ENCODE peak calls at places on chromosome 19, in eight cellular contexts. R is hippocampal formation, I is COLO829, N is body of pancreas, Z is ELF-1, Y is foreskin fibroblast, K is HTR-8/SVneo, E is upper lobe of right lung. F is an unnamed sample.

GRCh38 chr19:9043524-9043923 is 33.3 kb upstream of the MUC16 start:
- DNase-seq in K (no peak), Y (no peak), I (no peak), E (no peak), N (no peak), R (no peak), Z (no peak), F (no peak)

GRCh38 chr19:3463039-3463958 is 17.0 kb downstream of the SMIM24 start:
- DNase-seq in E (no peak), K (no peak), R (no peak), I (no peak), Z (no peak), Y (no peak), N (no peak), F (no peak)

GRCh38 chr19:37304190-37304883 is 66.6 kb upstream of the ZNF527 start:
- DNase-seq in E (no peak), Z (no peak), R (no peak), I (no peak), N (peak; percentile 66), K (no peak), Y (no peak), F (peak; percentile 84)

GRCh38 chr19:7088999-7089398 is 19.5 kb downstream of the ZNF557 start:
- DNase-seq in I (no peak), Z (no peak), K (no peak), N (no peak), R (no peak), Y (no peak), E (no peak), F (no peak)

GRCh38 chr19:48866692-48867091 is 1.7 kb downstream of the PLEKHA4 start:
- DNase-seq in Y (no peak), E (no peak), Z (no peak), N (no peak), I (peak; percentile 13), K (no peak), R (no peak), F (no peak)

GRCh38 chr19:10685210-10685609 is 16.0 kb upstream of the QTRT1 start:
- DNase-seq in R (peak; percentile 15), E (no peak), Z (no peak), N (no peak), Y (no peak), I (no peak), K (no peak), F (no peak)

GRCh38 chr19:6811378-6811777 is 38.9 kb downstream of the VAV1 start:
- DNase-seq in E (no peak), N (no peak), Z (no peak), R (no peak), K (no peak), I (no peak), Y (no peak), F (no peak)

GRCh38 chr19:3984908-3985642 is at the start of gene EEF2:
- DNase-seq in E (peak; percentile 93), N (peak; percentile 95), K (peak; percentile 76), Y (peak; percentile 84), I (peak; percentile 95), R (peak; percentile 90), Z (peak; percentile 92), F (peak; percentile 97)

GRCh38 chr19:13033819-13034611 is 38.7 kb downstream of the NFIX start:
- DNase-seq in K (peak; percentile 64), Z (peak; percentile 76), E (peak; percentile 87), R (no peak), N (peak; percentile 93), Y (no peak), I (peak; percentile 47), F (peak; percentile 89)

GRCh38 chr19:45919678-45920077 is 5.1 kb upstream of the NANOS2 start:
- DNase-seq in I (no peak), R (peak; percentile 63), E (no peak), Z (no peak), Y (no peak), K (no peak), N (no peak), F (no peak)

GRCh38 chr19:50844296-50844935 is 10.3 kb upstream of the KLK3 start:
- DNase-seq in R (no peak), Z (peak; percentile 74), E (no peak), K (no peak), I (no peak), Y (no peak), N (no peak), F (no peak)

GRCh38 chr19:38394488-38394887 is 6.0 kb downstream of the SPRED3 start:
- DNase-seq in R (no peak), Y (peak; percentile 50), N (no peak), E (no peak), Z (peak; percentile 95), K (no peak), I (no peak), F (no peak)

GRCh38 chr19:343941-344624 is 513 bp downstream of the MIER2 start:
- DNase-seq in N (no peak), Z (peak; percentile 20), Y (no peak), I (no peak), K (peak; percentile 69), E (no peak), R (no peak), F (peak; percentile 82)

GRCh38 chr19:46728693-46729339 is 11.9 kb upstream of the PRKD2 start:
- DNase-seq in N (peak; percentile 73), R (peak; percentile 17), Y (no peak), K (peak; percentile 54), E (peak; percentile 88), Z (peak; percentile 83), I (no peak), F (peak; percentile 94)

GRCh38 chr19:45059258-45059965 is 16.9 kb downstream of the ZNF296 start:
- DNase-seq in I (peak; percentile 72), Z (peak; percentile 91), Y (peak; percentile 51), E (peak; percentile 77), N (peak; percentile 71), K (peak; percentile 78), R (peak; percentile 52), F (peak; percentile 91)

GRCh38 chr19:41366089-41366488 is 2.1 kb upstream of the B9D2 start:
- DNase-seq in Z (no peak), Y (no peak), E (no peak), N (no peak), K (peak; percentile 12), I (no peak), R (no peak), F (no peak)

GRCh38 chr19:18321729-18322091 is 1.2 kb downstream of the LSM4 start:
- DNase-seq in K (no peak), R (no peak), E (no peak), Y (no peak), N (no peak), Z (peak; percentile 75), I (no peak), F (no peak)

GRCh38 chr19:16645140-16645539 is 14.8 kb downstream of the SMIM7 start:
- DNase-seq in Y (no peak), K (no peak), N (no peak), Z (no peak), E (no peak), R (peak; percentile 81), I (peak; percentile 85), F (no peak)

GRCh38 chr19:18425515-18426415 is 6.6 kb downstream of the SSBP4 start:
- DNase-seq in Y (peak; percentile 66), N (no peak), Z (no peak), I (no peak), E (no peak), K (no peak), R (peak; percentile 42), F (peak; percentile 91)

GRCh38 chr19:37346091-37346490 is 24.8 kb upstream of the ZNF527 start:
- DNase-seq in R (no peak), N (no peak), E (no peak), Z (no peak), Y (no peak), K (no peak), I (no peak), F (no peak)

GRCh38 chr19:43809762-43810696 is 7.8 kb upstream of the LYPD5 start:
- DNase-seq in N (no peak), K (peak; percentile 55), R (peak; percentile 28), E (no peak), I (peak; percentile 51), Y (peak; percentile 28), Z (no peak), F (no peak)

GRCh38 chr19:40467007-40467565 is 285 bp downstream of the SPTBN4 start:
- DNase-seq in I (no peak), K (no peak), N (peak; percentile 14), E (peak; percentile 72), Y (no peak), Z (no peak), R (no peak), F (peak; percentile 80)

GRCh38 chr19:2034729-2035589 is 16.1 kb downstream of the MKNK2 start:
- DNase-seq in E (peak; percentile 89), K (no peak), Y (no peak), I (no peak), N (peak; percentile 54), Z (peak; percentile 95), R (no peak), F (peak; percentile 90)

GRCh38 chr19:6774821-6775707 is 2.6 kb downstream of the VAV1 start:
- DNase-seq in K (no peak), I (no peak), E (no peak), Z (no peak), R (no peak), N (no peak), Y (no peak), F (no peak)

GRCh38 chr19:12993562-12993961 is 1.7 kb upstream of the NFIX start:
- DNase-seq in I (no peak), K (no peak), N (no peak), Y (no peak), E (no peak), Z (no peak), R (no peak), F (no peak)

GRCh38 chr19:9107375-9107774 is at the start of gene OR7G2:
- DNase-seq in R (no peak), K (no peak), I (no peak), N (no peak), Z (no peak), Y (no peak), E (no peak), F (no peak)

GRCh38 chr19:23957660-23958281 is 43.1 kb downstream of the ZNF726 start:
- DNase-seq in R (no peak), K (peak; percentile 27), Z (peak; percentile 3), I (no peak), Y (peak; percentile 96), E (no peak), N (no peak), F (no peak)

GRCh38 chr19:54329476-54330165 is 9.3 kb downstream of the LILRA4 start:
- DNase-seq in R (no peak), N (peak; percentile 47), I (no peak), E (peak; percentile 36), Y (no peak), K (no peak), Z (no peak), F (peak; percentile 58)

GRCh38 chr19:11115042-11115441 is 25.8 kb downstream of the LDLR start:
- DNase-seq in E (no peak), Z (no peak), K (no peak), I (no peak), Y (no peak), R (no peak), N (no peak), F (no peak)

GRCh38 chr19:17234911-17235617 is 9.0 kb downstream of the OCEL1 start:
- DNase-seq in N (peak; percentile 58), R (no peak), I (peak; percentile 59), E (no peak), Z (peak; percentile 71), K (peak; percentile 77), Y (peak; percentile 47), F (peak; percentile 87)